ENCODE peak calls at places on chromosomes 12 and 14, in six cellular contexts. B is NCI-H69; L is stimulated activated CD8-positive, alpha-beta memory T cell treated with anti-CD3 and anti-CD28 coated beads, Interleukin-4, amount 100 ng/mL, for 24 hours; I is NCI-H146; E is stimulated activated effector memory CD8-positive, alpha-beta T cell treated with anti-CD3 and anti-CD28 coated beads, Interleukin-12 subunit alpha, Interleukin-12 subunit beta, amount 100 ng/mL, for 72 hours; K is aorta. C is an unnamed sample.

GRCh38 chr12:31832740-31833540 is 104.1 kb upstream of the AMN1 start:
- DNase-seq in B (no peak), L (peak), I (no peak), E (peak), K (no peak), C (no peak)

GRCh38 chr12:24489939-24490338 is 459.0 kb downstream of the BCAT1 start:
- DNase-seq in B (no peak), L (no peak), I (no peak), E (no peak), K (no peak), C (no peak)

GRCh38 chr12:131133015-131133905 is 179.6 kb downstream of the ADGRD1 start:
- DNase-seq in B (no peak), L (no peak), I (no peak), E (no peak), K (peak), C (no peak)

GRCh38 chr12:334114-334513 is 55.0 kb downstream of the KDM5A start:
- DNase-seq in B (no peak), L (no peak), I (no peak), E (no peak), K (no peak), C (peak)

GRCh38 chr12:22588817-22589216 is 36.2 kb upstream of the ETNK1 start:
- DNase-seq in B (peak), L (no peak), I (peak), E (no peak), K (no peak), C (peak)

GRCh38 chr12:62859203-62859799 is 75.6 kb downstream of the PPM1H start:
- DNase-seq in B (peak), L (no peak), I (peak), E (no peak), K (no peak), C (no peak)

GRCh38 chr14:94104731-94105130 is 5.8 kb upstream of the IFI27 start:
- DNase-seq in B (no peak), L (no peak), I (no peak), E (no peak), K (no peak), C (no peak)

GRCh38 chr12:77537648-77538047 is 293.0 kb upstream of the NAV3 start:
- DNase-seq in B (no peak), L (no peak), I (no peak), E (no peak), K (no peak), C (no peak)

GRCh38 chr12:69039881-69040280 is 106.9 kb upstream of the CPM start:
- DNase-seq in B (no peak), L (no peak), I (no peak), E (no peak), K (no peak), C (no peak)

GRCh38 chr12:69091447-69092022 is 147.8 kb upstream of the CPSF6 start:
- DNase-seq in B (no peak), L (no peak), I (no peak), E (no peak), K (no peak), C (no peak)

GRCh38 chr12:104737682-104738370 is 220.3 kb downstream of the SLC41A2 start:
- DNase-seq in B (no peak), L (no peak), I (no peak), E (no peak), K (no peak), C (no peak)

GRCh38 chr12:63779498-63780481 is at the start of gene RXYLT1:
- DNase-seq in B (peak), L (peak), I (peak), E (peak), K (peak), C (peak)

GRCh38 chr12:6567112-6567680 is 895 bp downstream of the NOP2 start:
- DNase-seq in B (no peak), L (no peak), I (peak), E (no peak), K (no peak), C (no peak)

GRCh38 chr12:80189241-80189640 is 89.9 kb downstream of the OTOGL start:
- DNase-seq in B (no peak), L (no peak), I (no peak), E (no peak), K (no peak), C (no peak)

GRCh38 chr12:8145754-8146415 is 10.9 kb upstream of the ZNF705A start:
- DNase-seq in B (peak), L (no peak), I (peak), E (no peak), K (peak), C (peak)

GRCh38 chr14:81246561-81247270 is 26.0 kb upstream of the GTF2A1 start:
- DNase-seq in B (no peak), L (no peak), I (no peak), E (no peak), K (no peak), C (no peak)

GRCh38 chr14:103694572-103695026 is 20.7 kb downstream of the XRCC3 start:
- DNase-seq in B (no peak), L (no peak), I (no peak), E (no peak), K (peak), C (no peak)

GRCh38 chr14:91396959-91397815 is 20.4 kb downstream of the CCDC88C start:
- DNase-seq in B (peak), L (no peak), I (peak), E (peak), K (no peak), C (no peak)

GRCh38 chr12:108798551-108799221 is 58.7 kb downstream of the SSH1 start:
- DNase-seq in B (no peak), L (no peak), I (no peak), E (no peak), K (no peak), C (no peak)

GRCh38 chr14:92780444-92780843 is 13.7 kb upstream of the GOLGA5 start:
- DNase-seq in B (no peak), L (no peak), I (no peak), E (no peak), K (no peak), C (no peak)

C was measured in hepatocyte.